ENCODE peak calls at places on chromosomes 7 and 10, in eight cellular contexts. X, G, V, K, H, O, P and Y are unnamed samples.
A peak's percentile ranks its signal among the peaks of the same experiment; 100 is the strongest.

GRCh38 chr7:85000973-85001372 is 185.9 kb downstream of the SEMA3D start:
- DNase-seq in X (no peak), G (no peak), V (no peak), K (no peak), H (no peak), O (peak; percentile 35), P (peak; percentile 40), Y (no peak)

GRCh38 chr7:120988591-120989299 is at the start of gene CPED1:
- DNase-seq in X (peak; percentile 87), G (no peak), V (peak; percentile 55), K (peak; percentile 92), H (peak; percentile 85), O (peak; percentile 71), P (no peak), Y (peak; percentile 80)

GRCh38 chr7:120857558-120858298 is at the start of gene TSPAN12:
- DNase-seq in X (peak; percentile 84), G (no peak), V (peak; percentile 69), K (peak; percentile 96), H (peak; percentile 80), O (peak; percentile 89), P (peak; percentile 19), Y (peak; percentile 90)

GRCh38 chr7:16051561-16052280 is 365.2 kb upstream of the MEOX2 start:
- DNase-seq in X (no peak), G (no peak), V (no peak), K (no peak), H (peak; percentile 41), O (no peak), P (no peak), Y (no peak)

GRCh38 chr7:157273208-157274202 is 63.3 kb upstream of the DNAJB6 start:
- DNase-seq in X (peak; percentile 65), G (no peak), V (peak; percentile 87), K (peak; percentile 84), H (peak; percentile 87), O (peak; percentile 81), P (peak; percentile 19), Y (peak; percentile 99)

GRCh38 chr10:69479241-69479730 is 28.0 kb downstream of the TSPAN15 start:
- DNase-seq in X (peak; percentile 69), G (no peak), V (no peak), K (peak; percentile 66), H (no peak), O (no peak), P (no peak), Y (no peak)

GRCh38 chr10:35339946-35340345 is 3.6 kb downstream of the CCNY start:
- DNase-seq in X (no peak), G (no peak), V (peak; percentile 12), K (no peak), H (peak; percentile 32), O (no peak), P (no peak), Y (no peak)

GRCh38 chr7:90312745-90313144 is 8.4 kb downstream of the FAM237B start:
- DNase-seq in X (no peak), G (no peak), V (peak; percentile 21), K (no peak), H (peak; percentile 17), O (peak; percentile 20), P (peak; percentile 5), Y (no peak)

GRCh38 chr7:155336812-155337602 is 39.3 kb downstream of the INSIG1 start:
- DNase-seq in X (no peak), G (no peak), V (no peak), K (no peak), H (no peak), O (no peak), P (no peak), Y (no peak)

GRCh38 chr7:42151309-42151708 is 85.7 kb downstream of the GLI3 start:
- DNase-seq in X (no peak), G (no peak), V (no peak), K (no peak), H (peak; percentile 33), O (no peak), P (no peak), Y (no peak)

GRCh38 chr10:26696786-26697162 is 727 bp upstream of the PDSS1 start:
- DNase-seq in X (no peak), G (no peak), V (peak; percentile 89), K (no peak), H (no peak), O (no peak), P (no peak), Y (no peak)

GRCh38 chr7:108486291-108486966 is 30.2 kb upstream of the NRCAM start:
- DNase-seq in X (no peak), G (no peak), V (no peak), K (no peak), H (peak; percentile 56), O (no peak), P (no peak), Y (no peak)

GRCh38 chr10:90787906-90788491 is 69.8 kb downstream of the HTR7 start:
- DNase-seq in X (no peak), G (no peak), V (peak; percentile 36), K (no peak), H (peak; percentile 62), O (peak; percentile 79), P (no peak), Y (peak; percentile 28)

GRCh38 chr10:78890506-78890905 is 178.3 kb upstream of the ZMIZ1 start:
- DNase-seq in X (no peak), G (peak; percentile 66), V (no peak), K (no peak), H (no peak), O (no peak), P (no peak), Y (no peak)

GRCh38 chr7:158473946-158474345 is 113.7 kb downstream of the PTPRN2 start:
- DNase-seq in X (no peak), G (no peak), V (no peak), K (no peak), H (no peak), O (no peak), P (no peak), Y (peak; percentile 64)

GRCh38 chr10:43230909-43231522 is 35.8 kb downstream of the RASGEF1A start:
- DNase-seq in X (peak; percentile 17), G (no peak), V (no peak), K (peak; percentile 61), H (no peak), O (no peak), P (no peak), Y (peak; percentile 21)

GRCh38 chr10:129832582-129833249 is 131.4 kb downstream of the EBF3 start:
- DNase-seq in X (no peak), G (no peak), V (no peak), K (no peak), H (no peak), O (no peak), P (no peak), Y (no peak)

GRCh38 chr10:59587083-59587755 is 122.4 kb downstream of the SLC16A9 start:
- DNase-seq in X (no peak), G (no peak), V (no peak), K (no peak), H (no peak), O (no peak), P (no peak), Y (no peak)

GRCh38 chr7:1045727-1046063 is 1.3 kb downstream of the GPR146 start:
- DNase-seq in X (no peak), G (no peak), V (no peak), K (peak; percentile 32), H (no peak), O (no peak), P (no peak), Y (no peak)
- H3K4me3 ChIP-seq in X (no peak overlapping the region), G (no peak overlapping the region), V (no peak overlapping the region), K (peak overlapping the region; percentile 6), H (no peak overlapping the region), O (no peak overlapping the region), P (no peak overlapping the region), Y (no peak overlapping the region)

GRCh38 chr7:4745971-4746919 is 29.2 kb upstream of the AP5Z1 start:
- DNase-seq in X (no peak), G (no peak), V (peak; percentile 38), K (no peak), H (peak; percentile 82), O (no peak), P (no peak), Y (no peak)
- H3K4me3 ChIP-seq in X (peak overlapping the region; percentile 43), G (peak overlapping the region; percentile 53), V (no peak overlapping the region), K (peak overlapping the region; percentile 65), H (peak overlapping the region; percentile 69), O (peak overlapping the region; percentile 46), P (no peak overlapping the region), Y (no peak overlapping the region)

DNA sequence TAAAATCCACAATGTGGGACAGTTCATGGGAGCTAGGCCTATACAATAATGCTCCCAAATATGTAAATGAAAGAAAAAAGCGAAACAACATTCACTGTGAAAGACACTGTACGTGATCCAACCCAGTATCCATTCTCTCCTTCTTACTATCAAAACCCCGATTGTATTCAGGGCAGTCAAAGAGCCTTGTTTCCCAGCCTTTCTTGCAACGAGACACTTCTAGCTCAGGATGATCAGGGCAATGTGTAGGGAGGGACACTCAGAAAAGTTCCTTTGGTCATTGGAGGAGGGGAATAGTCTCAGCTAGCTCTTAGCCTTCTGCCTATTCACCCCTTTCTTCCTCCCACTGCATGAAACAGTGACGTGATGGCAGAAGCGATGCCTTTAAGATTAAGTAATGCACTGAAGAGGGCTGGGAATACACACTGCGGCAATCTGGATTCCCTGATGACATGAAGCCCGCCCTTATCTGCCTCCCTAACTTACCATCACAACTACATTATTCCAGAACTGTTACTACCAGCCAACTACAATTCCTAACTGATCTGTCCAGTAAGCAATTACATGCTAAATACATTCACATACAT is 27.3 kb downstream of the UBE2H start:
- DNase-seq in X (no peak), G (no peak), V (no peak), K (no peak), H (peak; percentile 77), O (no peak), P (no peak), Y (no peak)
- H3K4me3 ChIP-seq in X (no peak overlapping the region), G (peak overlapping the region; percentile 9), V (no peak overlapping the region), K (no peak overlapping the region), H (no peak overlapping the region), O (no peak overlapping the region), P (no peak overlapping the region), Y (no peak overlapping the region)

GRCh38 chr7:138982204-138982623 is 1.0 kb upstream of the KIAA1549 start:
- DNase-seq in X (no peak), G (no peak), V (no peak), K (no peak), H (peak; percentile 69), O (no peak), P (no peak), Y (no peak)
- H3K4me3 ChIP-seq in X (peak overlapping the region; percentile 54), G (peak overlapping the region; percentile 74), V (peak overlapping the region; percentile 54), K (peak overlapping the region; percentile 12), H (peak overlapping the region; percentile 87), O (peak overlapping the region; percentile 78), P (peak overlapping the region; percentile 75), Y (peak overlapping the region; percentile 58)

GRCh38 chr7:150450491-150450992 is at the start of gene GIMAP8:
- DNase-seq in X (peak; percentile 55), G (peak; percentile 92), V (peak; percentile 45), K (peak; percentile 86), H (no peak), O (peak; percentile 8), P (no peak), Y (peak; percentile 46)

GRCh38 chr7:150447966-150448788 is 2.3 kb upstream of the GIMAP8 start:
- DNase-seq in X (no peak), G (peak; percentile 74), V (no peak), K (no peak), H (no peak), O (no peak), P (no peak), Y (peak; percentile 46)

GRCh38 chr7:150448789-150449147 is 1.7 kb upstream of the GIMAP8 start:
- DNase-seq in X (peak; percentile 71), G (peak; percentile 94), V (peak; percentile 84), K (peak; percentile 89), H (peak; percentile 74), O (peak; percentile 85), P (peak; percentile 41), Y (peak; percentile 94)

GRCh38 chr7:150451097-150451793 is 815 bp downstream of the GIMAP8 start:
- DNase-seq in X (peak; percentile 66), G (peak; percentile 93), V (no peak), K (peak; percentile 83), H (no peak), O (no peak), P (no peak), Y (peak; percentile 65)

GRCh38 chr7:150449206-150449956 is 1.0 kb upstream of the GIMAP8 start:
- DNase-seq in X (no peak), G (peak; percentile 53), V (peak; percentile 10), K (no peak), H (no peak), O (no peak), P (no peak), Y (no peak)
- H3K4me3 ChIP-seq in X (no peak overlapping the region), G (no peak overlapping the region), V (no peak overlapping the region), K (no peak overlapping the region), H (no peak overlapping the region), O (no peak overlapping the region), P (no peak overlapping the region), Y (no peak overlapping the region)